ENCODE peak calls at places on chromosomes 2 and 18, in ten cellular contexts. One of them, this sample, is unnamed.

GRCh38 chr18:55419939-55420664 is 167.9 kb downstream of the TCF4 start:
- DNase-seq in mesendoderm: peak; percentile 43
- DNase-seq in T follicular helper cell: no peak
- DNase-seq in ELR: peak; percentile 65
- DNase-seq in renal cortical epithelial cell: peak; percentile 31
- DNase-seq in HTR-8/SVneo: no peak
- DNase-seq in NCI-H1048: no peak
- DNase-seq in heart right ventricle: no peak
- DNase-seq in stimulated activated CD4-positive, alpha-beta T cell treated with anti-CD3 and anti-CD28 coated beads, Interleukin-2, amount 100 ng/mL, for 4 hours: no peak
- DNase-seq in GM23248: peak; percentile 65
- DNase-seq in this sample: no peak

GRCh38 chr2:43478423-43479086 is 117.3 kb downstream of the THADA start:
- DNase-seq in stimulated activated CD4-positive, alpha-beta T cell treated with anti-CD3 and anti-CD28 coated beads, Interleukin-2, amount 100 ng/mL, for 4 hours: no peak
- DNase-seq in NCI-H1048: no peak
- DNase-seq in GM23248: peak; percentile 52
- DNase-seq in renal cortical epithelial cell: peak; percentile 59
- DNase-seq in HTR-8/SVneo: no peak
- DNase-seq in T follicular helper cell: no peak
- DNase-seq in mesendoderm: no peak
- DNase-seq in heart right ventricle: no peak
- DNase-seq in ELR: no peak
- DNase-seq in this sample: no peak

GRCh38 chr2:191441761-191442160 is 196.6 kb downstream of the MYO1B start:
- DNase-seq in T follicular helper cell: no peak
- DNase-seq in mesendoderm: no peak
- DNase-seq in GM23248: peak; percentile 90
- DNase-seq in HTR-8/SVneo: no peak
- DNase-seq in NCI-H1048: no peak
- DNase-seq in stimulated activated CD4-positive, alpha-beta T cell treated with anti-CD3 and anti-CD28 coated beads, Interleukin-2, amount 100 ng/mL, for 4 hours: no peak
- DNase-seq in renal cortical epithelial cell: no peak
- DNase-seq in ELR: peak; percentile 45
- DNase-seq in heart right ventricle: peak; percentile 43
- DNase-seq in this sample: no peak

GRCh38 chr2:46632349-46632748 is 153.0 kb downstream of the TMEM247 start:
- DNase-seq in NCI-H1048: no peak
- DNase-seq in T follicular helper cell: no peak
- DNase-seq in stimulated activated CD4-positive, alpha-beta T cell treated with anti-CD3 and anti-CD28 coated beads, Interleukin-2, amount 100 ng/mL, for 4 hours: no peak
- DNase-seq in mesendoderm: peak; percentile 53
- DNase-seq in ELR: peak; percentile 77
- DNase-seq in heart right ventricle: no peak
- DNase-seq in GM23248: peak; percentile 78
- DNase-seq in HTR-8/SVneo: peak; percentile 56
- DNase-seq in renal cortical epithelial cell: peak; percentile 69
- DNase-seq in this sample: peak; percentile 14

GRCh38 chr18:26655010-26655613 is 106.8 kb upstream of the KCTD1 start:
- DNase-seq in HTR-8/SVneo: no peak
- DNase-seq in mesendoderm: no peak
- DNase-seq in GM23248: peak; percentile 24
- DNase-seq in ELR: no peak
- DNase-seq in heart right ventricle: no peak
- DNase-seq in renal cortical epithelial cell: peak; percentile 26
- DNase-seq in T follicular helper cell: no peak
- DNase-seq in stimulated activated CD4-positive, alpha-beta T cell treated with anti-CD3 and anti-CD28 coated beads, Interleukin-2, amount 100 ng/mL, for 4 hours: no peak
- DNase-seq in NCI-H1048: no peak
- DNase-seq in this sample: no peak

GRCh38 chr2:97868986-97869721 is 126.6 kb downstream of the TMEM131 start:
- DNase-seq in heart right ventricle: peak; percentile 48
- DNase-seq in HTR-8/SVneo: peak; percentile 88
- DNase-seq in GM23248: peak; percentile 93
- DNase-seq in mesendoderm: peak; percentile 90
- DNase-seq in stimulated activated CD4-positive, alpha-beta T cell treated with anti-CD3 and anti-CD28 coated beads, Interleukin-2, amount 100 ng/mL, for 4 hours: no peak
- DNase-seq in renal cortical epithelial cell: peak; percentile 99
- DNase-seq in T follicular helper cell: no peak
- DNase-seq in NCI-H1048: no peak
- DNase-seq in ELR: peak; percentile 98
- DNase-seq in this sample: no peak

GRCh38 chr2:101516833-101517690 is 42.1 kb upstream of the RFX8 start:
- DNase-seq in stimulated activated CD4-positive, alpha-beta T cell treated with anti-CD3 and anti-CD28 coated beads, Interleukin-2, amount 100 ng/mL, for 4 hours: no peak
- DNase-seq in GM23248: peak; percentile 98
- DNase-seq in HTR-8/SVneo: peak; percentile 51
- DNase-seq in mesendoderm: no peak
- DNase-seq in heart right ventricle: no peak
- DNase-seq in NCI-H1048: no peak
- DNase-seq in renal cortical epithelial cell: peak; percentile 94
- DNase-seq in ELR: peak; percentile 99
- DNase-seq in T follicular helper cell: no peak
- DNase-seq in this sample: no peak

GRCh38 chr18:60372598-60372997 is at the start of gene MC4R:
- DNase-seq in NCI-H1048: peak; percentile 16
- DNase-seq in stimulated activated CD4-positive, alpha-beta T cell treated with anti-CD3 and anti-CD28 coated beads, Interleukin-2, amount 100 ng/mL, for 4 hours: no peak
- DNase-seq in heart right ventricle: peak; percentile 7
- DNase-seq in HTR-8/SVneo: peak; percentile 64
- DNase-seq in GM23248: peak; percentile 84
- DNase-seq in T follicular helper cell: no peak
- DNase-seq in renal cortical epithelial cell: peak; percentile 69
- DNase-seq in mesendoderm: peak; percentile 48
- DNase-seq in ELR: peak; percentile 57
- DNase-seq in this sample: peak; percentile 17

GRCh38 chr2:240376739-240377138 is 58.7 kb upstream of the GPC1 start:
- DNase-seq in renal cortical epithelial cell: no peak
- DNase-seq in HTR-8/SVneo: no peak
- DNase-seq in T follicular helper cell: no peak
- DNase-seq in heart right ventricle: no peak
- DNase-seq in ELR: no peak
- DNase-seq in stimulated activated CD4-positive, alpha-beta T cell treated with anti-CD3 and anti-CD28 coated beads, Interleukin-2, amount 100 ng/mL, for 4 hours: no peak
- DNase-seq in NCI-H1048: no peak
- DNase-seq in GM23248: no peak
- DNase-seq in mesendoderm: no peak
- DNase-seq in this sample: peak; percentile 81

GRCh38 chr2:133315280-133315679 is 253.0 kb downstream of the NCKAP5 start:
- DNase-seq in renal cortical epithelial cell: no peak
- DNase-seq in HTR-8/SVneo: no peak
- DNase-seq in stimulated activated CD4-positive, alpha-beta T cell treated with anti-CD3 and anti-CD28 coated beads, Interleukin-2, amount 100 ng/mL, for 4 hours: no peak
- DNase-seq in GM23248: no peak
- DNase-seq in heart right ventricle: no peak
- DNase-seq in T follicular helper cell: no peak
- DNase-seq in NCI-H1048: no peak
- DNase-seq in ELR: no peak
- DNase-seq in mesendoderm: no peak
- DNase-seq in this sample: no peak

This sample was measured in H7.